ENCODE peak calls at places on chromosomes 2 and 18, in seven cellular contexts. Z, C, L, V, W, Y and G are unnamed samples.

GRCh38 chr2:189553689-189554088 is 26.9 kb downstream of the SLC40A1 start:
- DNase-seq in Z (no peak), C (no peak), L (no peak), V (no peak), W (no peak), Y (no peak), G (no peak)

GRCh38 chr2:141313972-141314371 is 816.8 kb downstream of the LRP1B start:
- DNase-seq in Z (no peak), C (no peak), L (no peak), V (no peak), W (no peak), Y (no peak), G (no peak)

GRCh38 chr2:19823507-19823906 is 78.3 kb downstream of the TTC32 start:
- DNase-seq in Z (no peak), C (no peak), L (no peak), V (no peak), W (no peak), Y (no peak), G (no peak)

GRCh38 chr18:59459352-59460059 is 100.4 kb upstream of the LMAN1 start:
- DNase-seq in Z (peak), C (no peak), L (no peak), V (no peak), W (no peak), Y (no peak), G (no peak)

GRCh38 chr2:212595036-212595654 is 56.5 kb upstream of the ERBB4 start:
- DNase-seq in Z (peak), C (no peak), L (no peak), V (no peak), W (no peak), Y (no peak), G (no peak)

GRCh38 chr2:45182667-45183620 is 173.7 kb upstream of the SIX2 start:
- DNase-seq in Z (peak), C (no peak), L (no peak), V (no peak), W (no peak), Y (no peak), G (no peak)

GRCh38 chr2:35468271-35468670 is 887.3 kb upstream of the CRIM1 start:
- DNase-seq in Z (no peak), C (no peak), L (no peak), V (no peak), W (no peak), Y (no peak), G (no peak)

GRCh38 chr2:121485039-121485438 is 45.6 kb upstream of the RNU4ATAC start:
- DNase-seq in Z (no peak), C (no peak), L (no peak), V (no peak), W (no peak), Y (no peak), G (no peak)

GRCh38 chr2:131154071-131154531 is 49.0 kb downstream of the PLEKHB2 start:
- DNase-seq in Z (peak), C (no peak), L (peak), V (peak), W (peak), Y (peak), G (peak)

GRCh38 chr2:101912545-101912944 is 79.2 kb upstream of the IL1R2 start:
- DNase-seq in Z (no peak), C (no peak), L (no peak), V (no peak), W (no peak), Y (no peak), G (no peak)

GRCh38 chr18:23856466-23857175 is 157.9 kb upstream of the TTC39C start:
- DNase-seq in Z (peak), C (no peak), L (no peak), V (no peak), W (no peak), Y (no peak), G (no peak)

GRCh38 chr2:109254174-109254904 is 125.3 kb downstream of the SH3RF3 start:
- DNase-seq in Z (no peak), C (no peak), L (no peak), V (no peak), W (no peak), Y (no peak), G (no peak)
- TF ChIP-seq CTCF in Z (no peak), C (no peak), L (no peak), V (no peak), W (no peak), Y (no peak), G (no peak)

GRCh38 chr18:49858309-49859005 is 45.1 kb upstream of the ACAA2 start:
- DNase-seq in Z (peak), C (peak), L (peak), V (peak), W (peak), Y (peak), G (peak)

GRCh38 chr18:49856531-49856930 is 43.2 kb upstream of the ACAA2 start:
- DNase-seq in Z (no peak), C (no peak), L (no peak), V (no peak), W (no peak), Y (no peak), G (no peak)

GRCh38 chr18:49859725-49860124 is 46.4 kb upstream of the ACAA2 start:
- DNase-seq in Z (no peak), C (no peak), L (no peak), V (no peak), W (no peak), Y (peak), G (no peak)

GRCh38 chr18:49857708-49858107 is 44.4 kb upstream of the ACAA2 start:
- DNase-seq in Z (no peak), C (no peak), L (no peak), V (no peak), W (no peak), Y (no peak), G (no peak)

GRCh38 chr18:49859006-49859359 is 45.6 kb upstream of the ACAA2 start:
- DNase-seq in Z (no peak), C (no peak), L (no peak), V (no peak), W (no peak), Y (peak), G (no peak)
- TF ChIP-seq CTCF in Z (no peak), C (no peak), L (peak), V (no peak), W (no peak), Y (no peak), G (peak)

GRCh38 chr2:129078548-129078947 is 759.9 kb upstream of the HS6ST1 start:
- DNase-seq in Z (no peak), C (no peak), L (no peak), V (no peak), W (no peak), Y (no peak), G (no peak)

GRCh38 chr2:129085386-129085785 is 766.7 kb upstream of the HS6ST1 start:
- DNase-seq in Z (no peak), C (no peak), L (no peak), V (no peak), W (no peak), Y (no peak), G (no peak)

DNA sequence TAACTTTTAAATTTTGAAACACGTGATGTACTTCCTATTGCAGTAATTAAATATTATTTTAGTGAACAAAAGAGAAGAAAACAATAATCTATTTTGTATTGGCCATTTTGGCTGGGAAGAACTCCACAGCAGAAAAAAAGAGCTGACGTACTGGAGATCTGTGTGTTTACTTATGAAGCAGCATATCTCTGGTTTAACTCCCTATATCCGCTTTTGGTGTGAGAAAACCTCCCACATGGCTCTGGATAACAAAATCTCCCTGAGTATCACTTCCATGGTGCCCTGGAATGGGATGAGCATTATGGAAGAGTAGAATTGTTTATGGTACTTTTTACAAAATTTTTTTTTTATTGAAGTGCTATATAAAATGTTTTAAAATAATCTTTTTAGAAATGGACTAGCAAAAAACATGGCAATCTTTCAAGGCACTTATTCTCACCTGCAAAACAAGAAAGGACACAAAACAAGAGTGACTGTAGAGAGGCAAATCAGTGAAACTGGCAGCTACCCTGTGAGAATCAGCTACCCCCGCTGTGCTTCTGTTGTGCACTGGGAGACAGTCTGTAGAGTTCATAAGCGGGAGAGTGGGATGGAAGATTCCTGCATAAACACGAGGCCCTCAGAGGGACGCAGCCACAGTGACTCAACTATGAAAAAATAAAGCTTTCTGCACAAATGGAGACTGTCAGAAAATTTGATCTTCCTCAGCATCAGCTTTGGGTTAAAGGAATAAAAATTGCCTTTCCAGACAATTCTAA is 762.2 kb upstream of the HS6ST1 start:
- DNase-seq in Z (no peak), C (no peak), L (no peak), V (no peak), W (no peak), Y (no peak), G (no peak)
- TF ChIP-seq CTCF in Z (no peak), C (no peak), L (no peak), V (no peak), W (no peak), Y (no peak), G (no peak)

GRCh38 chr2:83196225-83196624 is 1262.9 kb downstream of the SUCLG1 start:
- DNase-seq in Z (peak), C (no peak), L (no peak), V (no peak), W (no peak), Y (no peak), G (no peak)
- TF ChIP-seq CTCF in Z (peak), C (peak), L (peak), V (no peak), W (no peak), Y (peak), G (peak)

GRCh38 chr2:237865623-237866041 is 6.2 kb downstream of the RAMP1 start:
- DNase-seq in Z (no peak), C (no peak), L (no peak), V (no peak), W (no peak), Y (no peak), G (no peak)
- TF ChIP-seq CTCF in Z (peak), C (no peak), L (peak), V (no peak), W (no peak), Y (no peak), G (no peak)

DNA sequence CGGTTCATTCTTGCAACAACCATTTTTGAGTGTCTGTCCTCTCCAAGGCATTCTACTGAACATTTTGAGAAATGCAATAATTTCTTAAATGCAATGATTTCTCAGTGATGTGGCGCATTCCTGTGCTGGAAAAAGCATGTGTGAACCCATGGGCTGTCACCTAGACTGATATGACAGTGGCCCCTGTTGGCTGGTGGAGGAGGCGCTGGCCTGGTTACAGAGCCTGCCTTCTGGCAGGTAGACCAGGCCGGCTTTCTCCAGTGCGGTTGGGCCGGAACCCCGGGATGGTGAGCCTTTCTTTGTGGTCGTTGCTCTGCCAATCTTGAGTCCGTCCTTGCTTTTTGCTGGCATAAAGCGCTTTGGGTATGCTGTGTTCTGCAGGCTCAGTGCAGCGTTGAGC is 33.7 kb downstream of the TSHZ1 start:
- DNase-seq in Z (no peak), C (no peak), L (peak), V (no peak), W (peak), Y (no peak), G (peak)
- TF ChIP-seq CTCF in Z (peak), C (peak), L (peak), V (no peak), W (no peak), Y (no peak), G (no peak)

GRCh38 chr2:1207962-1208510 is 205.2 kb upstream of the TPO start:
- DNase-seq in Z (no peak), C (no peak), L (no peak), V (no peak), W (no peak), Y (no peak), G (no peak)
- TF ChIP-seq CTCF in Z (no peak), C (no peak), L (no peak), V (no peak), W (no peak), Y (no peak), G (no peak)